ENCODE peak calls at places on chromosomes 5 and 9, in five cellular contexts. Q is H9, Y is adrenal gland, K is AG04450, P is right atrium auricular region. U is an unnamed sample.

GRCh38 chr9:135218331-135219225 is 131.1 kb downstream of the OLFM1 start:
- DNase-seq in Q (peak), Y (no peak), K (no peak), P (no peak), U (no peak)

GRCh38 chr5:63127054-63127453 is 548.4 kb downstream of the LRRC70 start:
- DNase-seq in Q (no peak), Y (no peak), K (no peak), P (no peak), U (no peak)

GRCh38 chr5:118441956-118442355 is 546.4 kb downstream of the DTWD2 start:
- DNase-seq in Q (no peak), Y (no peak), K (no peak), P (no peak), U (no peak)

GRCh38 chr9:125261501-125262216 is at the start of gene GAPVD1:
- DNase-seq in Q (peak), Y (peak), K (no peak), P (peak), U (peak)

GRCh38 chr5:88140396-88140862 is 128.2 kb downstream of the TMEM161B start:
- DNase-seq in Q (peak), Y (peak), K (no peak), P (no peak), U (no peak)

GRCh38 chr9:33734911-33735310 is 60.5 kb upstream of the PRSS3 start:
- DNase-seq in Q (no peak), Y (no peak), K (no peak), P (no peak), U (no peak)

GRCh38 chr5:75510417-75510835 is 1.0 kb downstream of the CERT1 start:
- DNase-seq in Q (no peak), Y (no peak), K (no peak), P (no peak), U (no peak)

GRCh38 chr9:126791406-126792230 is 13.2 kb upstream of the ZBTB43 start:
- DNase-seq in Q (no peak), Y (no peak), K (peak), P (no peak), U (no peak)

GRCh38 chr5:72531496-72532190 is 24.4 kb upstream of the ZNF366 start:
- DNase-seq in Q (no peak), Y (no peak), K (no peak), P (no peak), U (no peak)

GRCh38 chr9:26802921-26803320 is 89.7 kb downstream of the CAAP1 start:
- DNase-seq in Q (no peak), Y (no peak), K (no peak), P (no peak), U (no peak)

GRCh38 chr5:65815156-65815555 is 93.2 kb downstream of the NLN start:
- DNase-seq in Q (no peak), Y (no peak), K (no peak), P (no peak), U (no peak)

GRCh38 chr5:122180863-122181519 is 51.6 kb downstream of the ZNF474 start:
- DNase-seq in Q (no peak), Y (no peak), K (peak), P (no peak), U (no peak)

GRCh38 chr9:81557957-81558791 is 131.2 kb downstream of the TLE1 start:
- DNase-seq in Q (no peak), Y (no peak), K (peak), P (no peak), U (no peak)

GRCh38 chr9:116218399-116218798 is 64.8 kb downstream of the PAPPA start:
- DNase-seq in Q (no peak), Y (no peak), K (no peak), P (no peak), U (no peak)

GRCh38 chr5:81482595-81482994 is 88.7 kb upstream of the ACOT12 start:
- DNase-seq in Q (no peak), Y (no peak), K (no peak), P (no peak), U (no peak)

GRCh38 chr5:179153921-179154345 is 93.8 kb downstream of the ZNF354C start:
- DNase-seq in Q (peak), Y (no peak), K (no peak), P (no peak), U (no peak)

GRCh38 chr5:26143259-26143658 is 895.1 kb downstream of the CDH9 start:
- DNase-seq in Q (no peak), Y (no peak), K (no peak), P (no peak), U (no peak)

GRCh38 chr5:171975877-171976667 is 30.4 kb downstream of the FBXW11 start:
- DNase-seq in Q (no peak), Y (no peak), K (no peak), P (no peak), U (no peak)

GRCh38 chr9:36029765-36030528 is 6.8 kb upstream of the RECK start:
- DNase-seq in Q (no peak), Y (no peak), K (peak), P (no peak), U (no peak)

GRCh38 chr9:112247090-112247489 is 72.0 kb upstream of the SUSD1 start:
- DNase-seq in Q (no peak), Y (no peak), K (no peak), P (no peak), U (no peak)

GRCh38 chr5:55853818-55854217 is 2.7 kb downstream of the IL31RA start:
- DNase-seq in Q (no peak), Y (no peak), K (no peak), P (no peak), U (no peak)

GRCh38 chr5:39130716-39131115 is 56.5 kb upstream of the RICTOR start:
- DNase-seq in Q (no peak), Y (no peak), K (no peak), P (no peak), U (no peak)

GRCh38 chr5:158313739-158314464 is 455.0 kb upstream of the CLINT1 start:
- DNase-seq in Q (peak), Y (no peak), K (no peak), P (no peak), U (no peak)

GRCh38 chr9:27157086-27157485 is 48.1 kb downstream of the TEK start:
- DNase-seq in Q (no peak), Y (no peak), K (no peak), P (no peak), U (no peak)

GRCh38 chr9:5671711-5672353 is 42.9 kb downstream of the RIC1 start:
- DNase-seq in Q (no peak), Y (no peak), K (no peak), P (no peak), U (no peak)

GRCh38 chr5:151080620-151081425 is at the start of gene TNIP1:
- DNase-seq in Q (peak), Y (peak), K (no peak), P (peak), U (peak)
- TF ChIP-seq CTCF in Q (no peak), Y (no peak), K (no peak), P (no peak), U (no peak)

GRCh38 chr9:123615381-123615780 is 259.4 kb downstream of the CRB2 start:
- DNase-seq in Q (no peak), Y (no peak), K (no peak), P (no peak), U (no peak)
- TF ChIP-seq CTCF in Q (no peak), Y (no peak), K (no peak), P (no peak), U (no peak)

GRCh38 chr9:110199643-110200042 is 8.3 kb downstream of the C9orf152 start:
- DNase-seq in Q (no peak), Y (no peak), K (no peak), P (no peak), U (no peak)

GRCh38 chr9:110192531-110193326 is 15.2 kb downstream of the C9orf152 start:
- DNase-seq in Q (no peak), Y (no peak), K (peak), P (no peak), U (no peak)

GRCh38 chr9:110202232-110202631 is 5.7 kb downstream of the C9orf152 start:
- DNase-seq in Q (no peak), Y (no peak), K (no peak), P (no peak), U (no peak)

GRCh38 chr9:110198357-110198756 is 9.6 kb downstream of the C9orf152 start:
- DNase-seq in Q (peak), Y (no peak), K (no peak), P (no peak), U (no peak)

GRCh38 chr9:110197330-110198187 is 10.4 kb downstream of the C9orf152 start:
- DNase-seq in Q (no peak), Y (no peak), K (no peak), P (no peak), U (no peak)
- TF ChIP-seq CTCF in Q (peak), Y (no peak), K (peak), P (peak), U (no peak)

DNA sequence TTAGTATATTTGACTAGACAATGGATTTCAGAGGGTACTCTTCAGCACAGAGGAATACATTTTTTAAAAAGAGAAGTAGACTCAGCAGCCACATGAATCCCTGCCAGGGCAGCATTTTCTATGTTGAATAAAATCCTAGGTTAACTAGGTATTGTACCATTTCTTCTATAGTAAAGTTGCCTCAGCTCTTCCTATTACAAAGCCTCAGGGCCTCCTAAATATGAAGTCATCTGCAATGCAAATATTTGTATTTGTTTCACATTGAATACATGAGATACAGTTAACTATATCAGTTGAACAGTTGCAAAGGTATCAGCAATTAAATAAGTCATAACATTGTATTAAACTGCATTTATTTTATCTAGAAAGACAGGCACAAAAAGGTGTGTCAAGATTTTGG is 59.5 kb downstream of the NUDT12 start:
- DNase-seq in Q (no peak), Y (no peak), K (no peak), P (no peak), U (no peak)
- TF ChIP-seq CTCF in Q (no peak), Y (no peak), K (no peak), P (no peak), U (no peak)

GRCh38 chr5:1772634-1773033 is 27.0 kb downstream of the MRPL36 start:
- DNase-seq in Q (no peak), Y (no peak), K (peak), P (no peak), U (no peak)
- TF ChIP-seq CTCF in Q (peak), Y (no peak), K (peak), P (peak), U (no peak)

GRCh38 chr9:10274156-10274555 is 338.6 kb downstream of the PTPRD start:
- DNase-seq in Q (no peak), Y (no peak), K (no peak), P (no peak), U (no peak)

GRCh38 chr9:10265102-10265708 is 347.6 kb downstream of the PTPRD start:
- DNase-seq in Q (no peak), Y (no peak), K (peak), P (no peak), U (no peak)

GRCh38 chr9:10272830-10273229 is 340.0 kb downstream of the PTPRD start:
- DNase-seq in Q (no peak), Y (no peak), K (no peak), P (no peak), U (no peak)

GRCh38 chr9:10268500-10269485 is 344.0 kb downstream of the PTPRD start:
- DNase-seq in Q (peak), Y (peak), K (no peak), P (no peak), U (no peak)
- TF ChIP-seq CTCF in Q (peak), Y (peak), K (peak), P (peak), U (peak)

GRCh38 chr5:137281201-137281600 is 217.9 kb downstream of the SPOCK1 start:
- DNase-seq in Q (no peak), Y (no peak), K (no peak), P (no peak), U (no peak)
- TF ChIP-seq CTCF in Q (no peak), Y (no peak), K (no peak), P (no peak), U (no peak)

GRCh38 chr5:61467766-61468482 is 135.9 kb downstream of the ZSWIM6 start:
- DNase-seq in Q (no peak), Y (no peak), K (no peak), P (no peak), U (no peak)

GRCh38 chr5:61466017-61466416 is 134.0 kb downstream of the ZSWIM6 start:
- DNase-seq in Q (no peak), Y (no peak), K (no peak), P (no peak), U (no peak)

GRCh38 chr5:61472172-61472958 is 140.3 kb downstream of the ZSWIM6 start:
- DNase-seq in Q (no peak), Y (peak), K (no peak), P (no peak), U (no peak)

GRCh38 chr5:61471352-61471751 is 139.3 kb downstream of the ZSWIM6 start:
- DNase-seq in Q (no peak), Y (no peak), K (no peak), P (no peak), U (no peak)

GRCh38 chr5:61468483-61468865 is 136.4 kb downstream of the ZSWIM6 start:
- DNase-seq in Q (no peak), Y (no peak), K (no peak), P (no peak), U (no peak)
- TF ChIP-seq CTCF in Q (peak), Y (no peak), K (no peak), P (no peak), U (no peak)

GRCh38 chr5:111697881-111698757 is 58.9 kb downstream of the NREP start:
- DNase-seq in Q (peak), Y (no peak), K (no peak), P (no peak), U (no peak)
- TF ChIP-seq CTCF in Q (peak), Y (no peak), K (peak), P (no peak), U (no peak)

DNA sequence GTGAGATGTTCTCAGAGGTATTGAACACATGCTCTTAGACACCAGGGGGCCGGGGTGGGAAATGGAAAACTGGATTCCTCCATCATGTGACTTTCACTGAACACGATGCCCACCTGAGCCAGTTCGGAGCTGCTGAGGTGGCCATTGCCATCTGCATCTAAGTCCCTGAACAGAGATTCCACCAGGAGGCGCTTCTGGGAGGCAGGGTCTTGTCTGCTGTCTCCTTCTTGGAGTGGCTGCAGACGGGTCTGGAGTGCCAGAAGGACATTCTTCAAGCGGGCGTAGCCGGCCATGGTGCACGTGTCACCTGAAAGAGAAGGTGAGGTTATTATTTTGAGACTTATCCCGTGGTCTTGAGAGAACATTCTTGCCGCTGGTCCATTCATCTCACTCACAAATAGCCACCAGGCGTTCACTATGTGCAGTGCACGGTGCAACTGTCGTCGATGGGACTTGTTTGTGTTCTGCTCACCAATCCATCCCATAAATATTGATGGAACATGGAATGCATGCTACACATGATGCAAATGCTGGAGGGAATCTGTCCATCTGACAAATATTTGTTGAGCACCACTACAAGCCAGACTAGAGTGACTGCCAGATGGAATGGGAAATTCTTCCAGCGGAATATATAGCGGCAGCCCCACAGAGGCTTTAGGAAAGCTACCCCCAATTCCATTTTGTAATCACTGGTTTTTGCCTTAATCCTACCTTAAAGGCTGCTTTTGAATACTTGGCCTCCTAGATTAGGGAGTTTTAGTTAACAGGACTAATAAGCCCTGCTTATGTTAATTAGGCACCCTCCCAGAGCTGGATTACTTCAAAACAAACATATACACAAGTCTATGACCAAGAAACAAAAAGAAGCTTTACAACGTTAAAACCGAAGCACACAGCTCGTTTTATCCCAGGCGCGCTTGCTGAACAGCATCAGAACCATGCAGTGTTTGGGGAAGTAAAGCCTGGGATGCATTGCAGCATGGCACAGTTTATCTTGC is 264.8 kb downstream of the HSPA4 start:
- DNase-seq in Q (peak), Y (no peak), K (no peak), P (no peak), U (no peak)
- TF ChIP-seq CTCF in Q (peak), Y (no peak), K (peak), P (no peak), U (peak)